ENCODE peak calls at places on chromosomes 2 and 18, in six cellular contexts. One of them, this sample, is unnamed.

GRCh38 chr2:68646303-68646702 is 2.9 kb downstream of the PROKR1 start:
- DNase-seq in uterus: no peak
- DNase-seq in Peyer's patch: no peak
- DNase-seq in DND-41: no peak
- DNase-seq in fibroblast of the aortic adventitia: no peak
- DNase-seq in tibial artery: no peak
- DNase-seq in this sample: no peak

GRCh38 chr18:62187543-62188378 is 706 bp downstream of the RELCH start:
- DNase-seq in DND-41: peak
- DNase-seq in Peyer's patch: peak
- DNase-seq in uterus: no peak
- DNase-seq in fibroblast of the aortic adventitia: peak
- DNase-seq in tibial artery: peak
- DNase-seq in this sample: peak

GRCh38 chr18:79778291-79778791 is 19.4 kb upstream of the KCNG2 start:
- DNase-seq in DND-41: no peak
- DNase-seq in tibial artery: no peak
- DNase-seq in fibroblast of the aortic adventitia: no peak
- DNase-seq in uterus: no peak
- DNase-seq in Peyer's patch: peak
- DNase-seq in this sample: no peak

GRCh38 chr2:216555274-216555673 is 56.6 kb downstream of the RPL37A start:
- DNase-seq in Peyer's patch: no peak
- DNase-seq in uterus: no peak
- DNase-seq in fibroblast of the aortic adventitia: peak
- DNase-seq in DND-41: peak
- DNase-seq in tibial artery: peak
- DNase-seq in this sample: peak

GRCh38 chr18:63271881-63272299 is 47.7 kb downstream of the BCL2 start:
- DNase-seq in tibial artery: peak
- DNase-seq in Peyer's patch: no peak
- DNase-seq in fibroblast of the aortic adventitia: no peak
- DNase-seq in uterus: no peak
- DNase-seq in DND-41: no peak
- DNase-seq in this sample: no peak

GRCh38 chr2:70941186-70941585 is 5.5 kb downstream of the ATP6V1B1 start:
- DNase-seq in DND-41: no peak
- DNase-seq in fibroblast of the aortic adventitia: no peak
- DNase-seq in uterus: no peak
- DNase-seq in Peyer's patch: no peak
- DNase-seq in tibial artery: no peak
- DNase-seq in this sample: no peak

GRCh38 chr2:196276421-196276820 is 105.0 kb upstream of the STK17B start:
- DNase-seq in DND-41: no peak
- DNase-seq in uterus: no peak
- DNase-seq in fibroblast of the aortic adventitia: no peak
- DNase-seq in tibial artery: no peak
- DNase-seq in Peyer's patch: peak
- DNase-seq in this sample: no peak

GRCh38 chr2:190357596-190357995 is 14.2 kb downstream of the INPP1 start:
- DNase-seq in DND-41: no peak
- DNase-seq in fibroblast of the aortic adventitia: no peak
- DNase-seq in Peyer's patch: no peak
- DNase-seq in tibial artery: no peak
- DNase-seq in uterus: no peak
- DNase-seq in this sample: no peak

GRCh38 chr2:240759454-240759853 is 60.6 kb downstream of the KIF1A start:
- DNase-seq in Peyer's patch: no peak
- DNase-seq in uterus: no peak
- DNase-seq in tibial artery: no peak
- DNase-seq in fibroblast of the aortic adventitia: no peak
- DNase-seq in DND-41: no peak
- DNase-seq in this sample: no peak

GRCh38 chr2:23445450-23445868 is 60.5 kb downstream of the KLHL29 start:
- DNase-seq in fibroblast of the aortic adventitia: peak
- DNase-seq in DND-41: no peak
- DNase-seq in Peyer's patch: no peak
- DNase-seq in uterus: no peak
- DNase-seq in tibial artery: no peak
- DNase-seq in this sample: peak

GRCh38 chr2:128641421-128642095 is 322.9 kb upstream of the HS6ST1 start:
- DNase-seq in uterus: no peak
- DNase-seq in fibroblast of the aortic adventitia: no peak
- DNase-seq in tibial artery: no peak
- DNase-seq in Peyer's patch: peak
- DNase-seq in DND-41: peak
- DNase-seq in this sample: no peak

GRCh38 chr2:188360485-188361263 is 69.0 kb downstream of the GULP1 start:
- DNase-seq in Peyer's patch: no peak
- DNase-seq in fibroblast of the aortic adventitia: no peak
- DNase-seq in DND-41: no peak
- DNase-seq in tibial artery: no peak
- DNase-seq in uterus: no peak
- DNase-seq in this sample: no peak

GRCh38 chr2:105299290-105299689 is 30.2 kb downstream of the TGFBRAP1 start:
- DNase-seq in Peyer's patch: no peak
- DNase-seq in DND-41: no peak
- DNase-seq in fibroblast of the aortic adventitia: no peak
- DNase-seq in uterus: no peak
- DNase-seq in tibial artery: no peak
- DNase-seq in this sample: no peak

GRCh38 chr2:74957886-74958276 is 562 bp upstream of the POLE4 start:
- DNase-seq in DND-41: no peak
- DNase-seq in fibroblast of the aortic adventitia: no peak
- DNase-seq in uterus: no peak
- DNase-seq in Peyer's patch: no peak
- DNase-seq in tibial artery: no peak
- DNase-seq in this sample: no peak

GRCh38 chr2:173828189-173829157 is 136.7 kb downstream of the SP3 start:
- DNase-seq in tibial artery: no peak
- DNase-seq in DND-41: no peak
- DNase-seq in fibroblast of the aortic adventitia: peak
- DNase-seq in Peyer's patch: no peak
- DNase-seq in uterus: no peak
- DNase-seq in this sample: no peak

GRCh38 chr2:26148501-26148900 is 24.4 kb upstream of the GAREM2 start:
- DNase-seq in Peyer's patch: no peak
- DNase-seq in DND-41: no peak
- DNase-seq in uterus: no peak
- DNase-seq in tibial artery: no peak
- DNase-seq in fibroblast of the aortic adventitia: peak
- DNase-seq in this sample: no peak

GRCh38 chr2:218168635-218169462 is 2.1 kb upstream of the CXCR1 start:
- DNase-seq in Peyer's patch: peak
- DNase-seq in tibial artery: peak
- DNase-seq in fibroblast of the aortic adventitia: peak
- DNase-seq in uterus: peak
- DNase-seq in DND-41: peak
- DNase-seq in this sample: no peak

GRCh38 chr2:151374426-151374825 is 17.0 kb downstream of the TNFAIP6 start:
- DNase-seq in uterus: no peak
- DNase-seq in fibroblast of the aortic adventitia: peak
- DNase-seq in Peyer's patch: no peak
- DNase-seq in DND-41: no peak
- DNase-seq in tibial artery: no peak
- DNase-seq in this sample: peak

GRCh38 chr2:218221015-218221414 is 4.0 kb downstream of the ARPC2 start:
- DNase-seq in DND-41: no peak
- DNase-seq in Peyer's patch: no peak
- DNase-seq in uterus: no peak
- DNase-seq in tibial artery: peak
- DNase-seq in fibroblast of the aortic adventitia: no peak
- DNase-seq in this sample: no peak

GRCh38 chr18:51361130-51361860 is 163.8 kb upstream of the MEX3C start:
- DNase-seq in Peyer's patch: no peak
- DNase-seq in DND-41: no peak
- DNase-seq in fibroblast of the aortic adventitia: peak
- DNase-seq in tibial artery: no peak
- DNase-seq in uterus: no peak
- DNase-seq in this sample: no peak

GRCh38 chr2:239150125-239151011 is 250.5 kb downstream of the HDAC4 start:
- DNase-seq in uterus: no peak
- DNase-seq in tibial artery: peak
- DNase-seq in fibroblast of the aortic adventitia: no peak
- DNase-seq in Peyer's patch: peak
- DNase-seq in DND-41: no peak
- DNase-seq in this sample: no peak

GRCh38 chr2:23788100-23788499 is 138.8 kb downstream of the ATAD2B start:
- DNase-seq in fibroblast of the aortic adventitia: no peak
- DNase-seq in Peyer's patch: no peak
- DNase-seq in uterus: no peak
- DNase-seq in tibial artery: no peak
- DNase-seq in DND-41: no peak
- DNase-seq in this sample: no peak

GRCh38 chr2:65387017-65387416 is 45.4 kb downstream of the SPRED2 start:
- DNase-seq in Peyer's patch: no peak
- DNase-seq in DND-41: no peak
- DNase-seq in tibial artery: no peak
- DNase-seq in fibroblast of the aortic adventitia: no peak
- DNase-seq in uterus: no peak
- DNase-seq in this sample: no peak
- TF ChIP-seq CTCF in Peyer's patch: no peak
- TF ChIP-seq CTCF in DND-41: no peak
- TF ChIP-seq CTCF in tibial artery: no peak
- TF ChIP-seq CTCF in fibroblast of the aortic adventitia: no peak
- TF ChIP-seq CTCF in uterus: no peak
- TF ChIP-seq CTCF in this sample: peak

GRCh38 chr2:242024751-242025355 is 155.3 kb downstream of the RTP5 start:
- DNase-seq in DND-41: no peak
- DNase-seq in uterus: peak
- DNase-seq in tibial artery: no peak
- DNase-seq in Peyer's patch: peak
- DNase-seq in fibroblast of the aortic adventitia: no peak
- DNase-seq in this sample: no peak

GRCh38 chr2:242027676-242028450 is 158.3 kb downstream of the RTP5 start:
- DNase-seq in uterus: peak
- DNase-seq in tibial artery: no peak
- DNase-seq in DND-41: no peak
- DNase-seq in Peyer's patch: peak
- DNase-seq in fibroblast of the aortic adventitia: no peak
- DNase-seq in this sample: no peak

GRCh38 chr2:242019344-242019743 is 149.8 kb downstream of the RTP5 start:
- DNase-seq in tibial artery: no peak
- DNase-seq in uterus: no peak
- DNase-seq in Peyer's patch: peak
- DNase-seq in DND-41: no peak
- DNase-seq in fibroblast of the aortic adventitia: no peak
- DNase-seq in this sample: no peak

GRCh38 chr2:242020196-242021004 is 150.9 kb downstream of the RTP5 start:
- DNase-seq in Peyer's patch: peak
- DNase-seq in DND-41: peak
- DNase-seq in tibial artery: no peak
- DNase-seq in uterus: peak
- DNase-seq in fibroblast of the aortic adventitia: peak
- DNase-seq in this sample: no peak

DNA sequence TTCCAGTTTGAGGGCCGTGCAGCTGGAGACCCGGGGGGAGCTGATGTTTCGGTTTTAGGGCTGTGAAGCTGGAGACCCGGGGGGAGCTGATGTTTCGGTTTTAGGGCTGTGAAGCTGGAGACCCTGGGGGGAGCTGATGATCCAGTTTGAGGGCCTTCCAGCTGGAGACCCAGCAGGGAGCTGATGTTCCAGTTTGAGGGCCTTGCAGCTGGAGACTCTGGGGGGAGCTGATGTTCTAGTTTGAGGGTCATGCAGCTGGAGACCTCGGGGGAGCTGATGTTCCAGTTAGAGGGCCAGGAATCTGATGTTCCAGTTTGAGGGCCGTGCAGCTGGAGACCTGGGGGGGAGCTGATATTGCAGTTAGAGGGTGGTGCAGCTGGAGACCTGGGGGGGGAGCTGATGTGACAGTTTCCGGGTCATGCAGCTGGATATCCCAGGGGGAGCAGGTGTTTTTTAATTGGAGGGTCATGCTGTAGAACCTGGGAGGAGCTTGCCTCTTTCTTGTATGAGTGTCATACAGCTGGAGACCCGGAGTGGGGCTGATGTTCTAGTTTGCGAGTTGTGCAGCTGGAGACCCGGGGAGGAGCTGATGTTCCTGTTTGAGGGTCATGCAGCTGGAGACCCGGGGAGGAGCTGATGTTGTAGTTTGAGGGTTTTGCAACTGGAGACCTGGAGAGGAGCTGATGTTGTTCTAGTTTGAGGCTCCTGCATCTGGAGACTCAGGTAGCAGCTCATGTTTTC is 153.2 kb downstream of the RTP5 start:
- DNase-seq in fibroblast of the aortic adventitia: no peak
- DNase-seq in tibial artery: no peak
- DNase-seq in uterus: peak
- DNase-seq in Peyer's patch: peak
- DNase-seq in DND-41: no peak
- DNase-seq in this sample: no peak
- TF ChIP-seq CTCF in fibroblast of the aortic adventitia: no peak
- TF ChIP-seq CTCF in tibial artery: no peak
- TF ChIP-seq CTCF in uterus: no peak
- TF ChIP-seq CTCF in Peyer's patch: no peak
- TF ChIP-seq CTCF in DND-41: no peak
- TF ChIP-seq CTCF in this sample: no peak

GRCh38 chr18:3216987-3217386 is 2.8 kb downstream of the MYOM1 start:
- DNase-seq in uterus: no peak
- DNase-seq in fibroblast of the aortic adventitia: no peak
- DNase-seq in DND-41: no peak
- DNase-seq in tibial artery: no peak
- DNase-seq in Peyer's patch: no peak
- DNase-seq in this sample: no peak
- TF ChIP-seq CTCF in uterus: no peak
- TF ChIP-seq CTCF in fibroblast of the aortic adventitia: no peak
- TF ChIP-seq CTCF in DND-41: no peak
- TF ChIP-seq CTCF in tibial artery: no peak
- TF ChIP-seq CTCF in Peyer's patch: no peak
- TF ChIP-seq CTCF in this sample: no peak

GRCh38 chr2:223196331-223196730 is 144.3 kb downstream of the KCNE4 start:
- DNase-seq in uterus: no peak
- DNase-seq in Peyer's patch: no peak
- DNase-seq in tibial artery: no peak
- DNase-seq in fibroblast of the aortic adventitia: no peak
- DNase-seq in DND-41: no peak
- DNase-seq in this sample: no peak

GRCh38 chr2:223199531-223200506 is 147.8 kb downstream of the KCNE4 start:
- DNase-seq in tibial artery: no peak
- DNase-seq in DND-41: no peak
- DNase-seq in Peyer's patch: no peak
- DNase-seq in fibroblast of the aortic adventitia: no peak
- DNase-seq in uterus: no peak
- DNase-seq in this sample: no peak

GRCh38 chr2:223197046-223197445 is 145.1 kb downstream of the KCNE4 start:
- DNase-seq in tibial artery: no peak
- DNase-seq in fibroblast of the aortic adventitia: no peak
- DNase-seq in uterus: no peak
- DNase-seq in Peyer's patch: no peak
- DNase-seq in DND-41: no peak
- DNase-seq in this sample: no peak
- TF ChIP-seq CTCF in tibial artery: no peak
- TF ChIP-seq CTCF in fibroblast of the aortic adventitia: no peak
- TF ChIP-seq CTCF in uterus: no peak
- TF ChIP-seq CTCF in Peyer's patch: no peak
- TF ChIP-seq CTCF in DND-41: no peak
- TF ChIP-seq CTCF in this sample: no peak